ENCODE peak calls at places on chromosome 11, in four cellular contexts. One of them, this sample, is unnamed.

GRCh38 chr11:113447621-113448310 is 27.4 kb downstream of the DRD2 start:
- DNase-seq in HepG2: no peak
- DNase-seq in K562: no peak
- DNase-seq in H1: no peak
- DNase-seq in this sample: no peak

GRCh38 chr11:82216927-82217570 is 516.6 kb downstream of the FAM181B start:
- DNase-seq in HepG2: no peak
- DNase-seq in K562: no peak
- DNase-seq in H1: no peak
- DNase-seq in this sample: no peak

GRCh38 chr11:9397746-9398680 is 13.6 kb downstream of the IPO7 start:
- DNase-seq in HepG2: no peak
- DNase-seq in K562: no peak
- DNase-seq in H1: no peak
- DNase-seq in this sample: no peak

GRCh38 chr11:46293616-46294015 is 16.2 kb downstream of the CREB3L1 start:
- DNase-seq in HepG2: no peak
- DNase-seq in K562: no peak
- DNase-seq in H1: no peak
- DNase-seq in this sample: no peak

GRCh38 chr11:85626496-85626895 is 648 bp downstream of the DLG2 start:
- DNase-seq in HepG2: no peak
- DNase-seq in K562: no peak
- DNase-seq in H1: no peak
- DNase-seq in this sample: no peak

GRCh38 chr11:93166867-93167266 is 30.9 kb downstream of the SLC36A4 start:
- DNase-seq in HepG2: no peak
- DNase-seq in K562: no peak
- DNase-seq in H1: no peak
- DNase-seq in this sample: no peak

GRCh38 chr11:112620621-112621394 is 340.4 kb upstream of the NCAM1 start:
- DNase-seq in HepG2: no peak
- DNase-seq in K562: no peak
- DNase-seq in H1: no peak
- DNase-seq in this sample: peak

GRCh38 chr11:8357505-8357888 is 93.8 kb upstream of the LMO1 start:
- DNase-seq in HepG2: no peak
- DNase-seq in K562: no peak
- DNase-seq in H1: no peak
- DNase-seq in this sample: no peak

GRCh38 chr11:15969281-15969680 is 387.1 kb downstream of the SOX6 start:
- DNase-seq in HepG2: peak
- DNase-seq in K562: peak
- DNase-seq in H1: no peak
- DNase-seq in this sample: no peak

GRCh38 chr11:103397369-103397768 is 288.1 kb downstream of the DYNC2H1 start:
- DNase-seq in HepG2: no peak
- DNase-seq in K562: no peak
- DNase-seq in H1: no peak
- DNase-seq in this sample: no peak

GRCh38 chr11:12694182-12694531 is 19.9 kb downstream of the TEAD1 start:
- DNase-seq in HepG2: no peak
- DNase-seq in K562: no peak
- DNase-seq in H1: no peak
- DNase-seq in this sample: no peak

GRCh38 chr11:134950692-134951304 is 538.8 kb upstream of the B3GAT1 start:
- DNase-seq in HepG2: no peak
- DNase-seq in K562: no peak
- DNase-seq in H1: no peak
- DNase-seq in this sample: no peak

GRCh38 chr11:88353386-88353785 is 15.8 kb upstream of the CTSC start:
- DNase-seq in HepG2: no peak
- DNase-seq in K562: no peak
- DNase-seq in H1: no peak
- DNase-seq in this sample: no peak

GRCh38 chr11:111845256-111846028 is 25.9 kb downstream of the ALG9 start:
- DNase-seq in HepG2: no peak
- DNase-seq in K562: no peak
- DNase-seq in H1: no peak
- DNase-seq in this sample: no peak

GRCh38 chr11:31649567-31649966 is 140.0 kb downstream of the ELP4 start:
- DNase-seq in HepG2: no peak
- DNase-seq in K562: no peak
- DNase-seq in H1: no peak
- DNase-seq in this sample: no peak

GRCh38 chr11:31646206-31646605 is 136.6 kb downstream of the ELP4 start:
- DNase-seq in HepG2: no peak
- DNase-seq in K562: no peak
- DNase-seq in H1: no peak
- DNase-seq in this sample: no peak

GRCh38 chr11:31649129-31649528 is 139.6 kb downstream of the ELP4 start:
- DNase-seq in HepG2: no peak
- DNase-seq in K562: no peak
- DNase-seq in H1: no peak
- DNase-seq in this sample: no peak

GRCh38 chr11:31643831-31644230 is 134.3 kb downstream of the ELP4 start:
- DNase-seq in HepG2: no peak
- DNase-seq in K562: no peak
- DNase-seq in H1: no peak
- DNase-seq in this sample: no peak

GRCh38 chr11:31645747-31646146 is 136.2 kb downstream of the ELP4 start:
- DNase-seq in HepG2: peak
- DNase-seq in K562: no peak
- DNase-seq in H1: no peak
- DNase-seq in this sample: peak
- TF ChIP-seq FOSL1 in HepG2: no peak
- TF ChIP-seq FOSL1 in K562: peak
- TF ChIP-seq FOSL1 in H1: no peak
- TF ChIP-seq FOSL1 in this sample: peak

DNA sequence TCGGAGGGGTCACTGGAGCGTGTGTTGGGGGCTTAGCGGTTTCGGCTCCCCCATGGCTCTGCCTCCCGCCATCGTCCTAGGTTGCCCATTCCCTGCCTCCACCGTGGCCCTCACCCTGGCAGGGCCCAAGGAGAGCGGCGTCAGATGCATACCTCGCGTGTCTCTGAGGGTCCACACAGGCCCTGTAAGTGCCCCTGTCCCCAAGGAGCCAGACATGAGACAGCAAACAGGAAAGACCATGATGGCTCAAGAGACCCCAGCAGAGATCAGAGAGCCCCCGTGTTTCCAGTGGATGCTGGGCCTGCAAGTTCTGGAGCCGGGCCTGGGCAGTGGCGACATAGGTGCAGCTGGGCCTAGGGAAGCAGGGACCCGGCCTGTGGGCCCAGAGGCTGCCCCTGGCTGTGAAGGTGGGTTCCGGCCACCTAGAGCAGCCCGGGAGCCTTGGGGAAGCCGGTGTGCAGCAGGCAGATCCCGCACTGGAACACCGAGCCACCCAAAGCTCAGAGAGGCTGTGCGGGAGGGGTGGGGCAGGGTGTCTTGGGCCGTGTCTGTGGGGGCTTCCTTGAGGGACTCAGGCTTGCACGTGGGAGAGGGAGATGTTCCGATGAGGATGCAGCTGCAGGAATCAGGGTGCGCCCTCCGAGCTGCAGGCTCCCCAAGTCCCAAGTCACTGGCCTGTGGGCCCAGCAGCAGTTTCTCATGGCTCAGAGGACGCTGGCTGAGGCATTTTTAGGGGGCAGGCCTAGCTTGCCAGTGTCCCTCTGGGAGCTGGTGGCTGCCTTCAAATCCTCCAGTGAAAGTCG is 126.4 kb downstream of the KCNQ1OT1 start:
- DNase-seq in HepG2: no peak
- DNase-seq in K562: no peak
- DNase-seq in H1: no peak
- DNase-seq in this sample: no peak
- TF ChIP-seq FOSL1 in HepG2: no peak
- TF ChIP-seq FOSL1 in K562: no peak
- TF ChIP-seq FOSL1 in H1: no peak
- TF ChIP-seq FOSL1 in this sample: no peak

GRCh38 chr11:126267650-126268049 is 1.0 kb downstream of the SRPRA start:
- DNase-seq in HepG2: no peak
- DNase-seq in K562: no peak
- DNase-seq in H1: no peak
- DNase-seq in this sample: no peak

GRCh38 chr11:126265801-126266200 is 2.9 kb downstream of the SRPRA start:
- DNase-seq in HepG2: no peak
- DNase-seq in K562: no peak
- DNase-seq in H1: no peak
- DNase-seq in this sample: no peak

GRCh38 chr11:126268361-126268707 is 361 bp downstream of the SRPRA start:
- DNase-seq in HepG2: no peak
- DNase-seq in K562: peak
- DNase-seq in H1: no peak
- DNase-seq in this sample: no peak

GRCh38 chr11:126263489-126263888 is 5.2 kb downstream of the SRPRA start:
- DNase-seq in HepG2: no peak
- DNase-seq in K562: no peak
- DNase-seq in H1: no peak
- DNase-seq in this sample: no peak

GRCh38 chr11:126268708-126269579 is at the start of the genes FOXRED1 and SRPRA:
- DNase-seq in HepG2: peak
- DNase-seq in K562: peak
- DNase-seq in H1: peak
- DNase-seq in this sample: peak
- TF ChIP-seq FOSL1 in HepG2: no peak
- TF ChIP-seq FOSL1 in K562: no peak
- TF ChIP-seq FOSL1 in H1: no peak
- TF ChIP-seq FOSL1 in this sample: no peak

DNA sequence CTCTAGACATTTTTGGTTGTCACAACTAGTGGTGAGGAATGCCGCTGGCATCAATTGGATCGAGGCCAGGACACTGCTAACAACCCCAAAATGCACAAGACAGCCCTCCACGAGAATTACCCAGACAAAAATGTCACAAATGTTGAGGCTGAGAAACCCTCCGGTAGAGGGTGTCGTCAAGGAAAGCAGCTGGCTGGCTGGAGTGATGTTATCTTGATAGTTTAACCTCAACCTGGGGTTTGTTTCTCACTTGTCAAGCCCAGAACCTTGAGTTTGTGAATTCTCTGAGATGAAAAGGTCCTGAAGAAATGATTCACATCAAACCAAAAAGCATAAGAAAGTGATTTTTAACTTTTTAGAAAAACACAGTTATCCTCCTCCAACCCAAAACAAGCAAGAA is 21.1 kb upstream of the TMPRSS13 start:
- DNase-seq in HepG2: no peak
- DNase-seq in K562: no peak
- DNase-seq in H1: no peak
- DNase-seq in this sample: no peak
- TF ChIP-seq FOSL1 in HepG2: no peak
- TF ChIP-seq FOSL1 in K562: no peak
- TF ChIP-seq FOSL1 in H1: no peak
- TF ChIP-seq FOSL1 in this sample: no peak

GRCh38 chr11:3631331-3631730 is 10.5 kb downstream of the ART5 start:
- DNase-seq in HepG2: no peak
- DNase-seq in K562: no peak
- DNase-seq in H1: no peak
- DNase-seq in this sample: no peak

GRCh38 chr11:3623126-3623525 is 18.7 kb downstream of the ART5 start:
- DNase-seq in HepG2: no peak
- DNase-seq in K562: no peak
- DNase-seq in H1: no peak
- DNase-seq in this sample: no peak

GRCh38 chr11:3622521-3622920 is 19.3 kb downstream of the ART5 start:
- DNase-seq in HepG2: no peak
- DNase-seq in K562: no peak
- DNase-seq in H1: no peak
- DNase-seq in this sample: no peak

GRCh38 chr11:3626250-3626960 is 15.4 kb downstream of the ART5 start:
- DNase-seq in HepG2: no peak
- DNase-seq in K562: no peak
- DNase-seq in H1: no peak
- DNase-seq in this sample: no peak

GRCh38 chr11:3627291-3627690 is 14.5 kb downstream of the ART5 start:
- DNase-seq in HepG2: no peak
- DNase-seq in K562: no peak
- DNase-seq in H1: no peak
- DNase-seq in this sample: no peak
- TF ChIP-seq FOSL1 in HepG2: no peak
- TF ChIP-seq FOSL1 in K562: peak
- TF ChIP-seq FOSL1 in H1: no peak
- TF ChIP-seq FOSL1 in this sample: no peak

GRCh38 chr11:91776660-91777059 is 448.0 kb upstream of the FAT3 start:
- DNase-seq in HepG2: no peak
- DNase-seq in K562: no peak
- DNase-seq in H1: no peak
- DNase-seq in this sample: no peak
- TF ChIP-seq FOSL1 in HepG2: no peak
- TF ChIP-seq FOSL1 in K562: no peak
- TF ChIP-seq FOSL1 in H1: no peak
- TF ChIP-seq FOSL1 in this sample: no peak

GRCh38 chr11:64784813-64785581 is 6.7 kb upstream of the SF1 start:
- DNase-seq in HepG2: no peak
- DNase-seq in K562: no peak
- DNase-seq in H1: no peak
- DNase-seq in this sample: no peak
- TF ChIP-seq FOSL1 in HepG2: no peak
- TF ChIP-seq FOSL1 in K562: no peak
- TF ChIP-seq FOSL1 in H1: no peak
- TF ChIP-seq FOSL1 in this sample: no peak

GRCh38 chr11:10451399-10452116 is 3.5 kb upstream of the AMPD3 start:
- DNase-seq in HepG2: no peak
- DNase-seq in K562: no peak
- DNase-seq in H1: no peak
- DNase-seq in this sample: no peak

GRCh38 chr11:10454506-10454901 is 560 bp upstream of the AMPD3 start:
- DNase-seq in HepG2: no peak
- DNase-seq in K562: no peak
- DNase-seq in H1: no peak
- DNase-seq in this sample: no peak

GRCh38 chr11:10452211-10452767 is 2.8 kb upstream of the AMPD3 start:
- DNase-seq in HepG2: no peak
- DNase-seq in K562: no peak
- DNase-seq in H1: no peak
- DNase-seq in this sample: no peak

GRCh38 chr11:10453261-10453660 is 1.8 kb upstream of the AMPD3 start:
- DNase-seq in HepG2: no peak
- DNase-seq in K562: no peak
- DNase-seq in H1: no peak
- DNase-seq in this sample: no peak

GRCh38 chr11:10450451-10451398 is 4.3 kb upstream of the AMPD3 start:
- DNase-seq in HepG2: peak
- DNase-seq in K562: no peak
- DNase-seq in H1: peak
- DNase-seq in this sample: peak
- TF ChIP-seq FOSL1 in HepG2: no peak
- TF ChIP-seq FOSL1 in K562: no peak
- TF ChIP-seq FOSL1 in H1: no peak
- TF ChIP-seq FOSL1 in this sample: no peak

GRCh38 chr11:20712912-20713311 is 43.5 kb downstream of the NELL1 start:
- DNase-seq in HepG2: no peak
- DNase-seq in K562: no peak
- DNase-seq in H1: no peak
- DNase-seq in this sample: no peak

GRCh38 chr11:20707876-20708275 is 38.5 kb downstream of the NELL1 start:
- DNase-seq in HepG2: no peak
- DNase-seq in K562: no peak
- DNase-seq in H1: no peak
- DNase-seq in this sample: no peak
- TF ChIP-seq FOSL1 in HepG2: no peak
- TF ChIP-seq FOSL1 in K562: no peak
- TF ChIP-seq FOSL1 in H1: no peak
- TF ChIP-seq FOSL1 in this sample: no peak